ENCODE peak calls at places on chromosomes 7 and 10, in seven cellular contexts. One of them, this sample, is unnamed. For H3K9me3, the result is how much of the 10 kb centered on the place peaks cover.

GRCh38 chr7:78383096-78383495 is 584.5 kb downstream of the PHTF2 start:
- DNase-seq in transverse colon: no peak
- DNase-seq in GM23248: no peak
- DNase-seq in fibroblast of lung: no peak
- DNase-seq in CD8-positive, alpha-beta T cell: no peak
- DNase-seq in Karpas-422: no peak
- DNase-seq in breast epithelium: no peak
- DNase-seq in this sample: no peak

GRCh38 chr10:19922236-19922963 is 106.2 kb downstream of the PLXDC2 start:
- DNase-seq in transverse colon: peak
- DNase-seq in GM23248: peak
- DNase-seq in fibroblast of lung: peak
- DNase-seq in CD8-positive, alpha-beta T cell: no peak
- DNase-seq in Karpas-422: no peak
- DNase-seq in breast epithelium: no peak
- DNase-seq in this sample: no peak

GRCh38 chr7:40709077-40709964 is 574.5 kb downstream of the SUGCT start:
- DNase-seq in transverse colon: no peak
- DNase-seq in GM23248: peak
- DNase-seq in fibroblast of lung: no peak
- DNase-seq in CD8-positive, alpha-beta T cell: no peak
- DNase-seq in Karpas-422: no peak
- DNase-seq in breast epithelium: no peak
- DNase-seq in this sample: no peak

GRCh38 chr10:87767253-87767652 is 50.8 kb downstream of the ATAD1 start:
- DNase-seq in transverse colon: no peak
- DNase-seq in GM23248: peak
- DNase-seq in fibroblast of lung: no peak
- DNase-seq in CD8-positive, alpha-beta T cell: no peak
- DNase-seq in Karpas-422: no peak
- DNase-seq in breast epithelium: no peak
- DNase-seq in this sample: no peak

GRCh38 chr7:70143089-70144044 is 545.1 kb downstream of the AUTS2 start:
- DNase-seq in transverse colon: no peak
- DNase-seq in GM23248: peak
- DNase-seq in fibroblast of lung: peak
- DNase-seq in CD8-positive, alpha-beta T cell: no peak
- DNase-seq in Karpas-422: no peak
- DNase-seq in breast epithelium: no peak
- DNase-seq in this sample: no peak

GRCh38 chr10:14102056-14102455 is 228.7 kb downstream of the FRMD4A start:
- DNase-seq in transverse colon: no peak
- DNase-seq in GM23248: peak
- DNase-seq in fibroblast of lung: no peak
- DNase-seq in CD8-positive, alpha-beta T cell: no peak
- DNase-seq in Karpas-422: no peak
- DNase-seq in breast epithelium: no peak
- DNase-seq in this sample: no peak

GRCh38 chr10:71856619-71857018 is 5.6 kb upstream of the PSAP start:
- DNase-seq in transverse colon: no peak
- DNase-seq in GM23248: no peak
- DNase-seq in fibroblast of lung: no peak
- DNase-seq in CD8-positive, alpha-beta T cell: no peak
- DNase-seq in Karpas-422: no peak
- DNase-seq in breast epithelium: no peak
- DNase-seq in this sample: no peak

GRCh38 chr7:154916381-154917213 is 86.3 kb downstream of the PAXIP1 start:
- DNase-seq in transverse colon: no peak
- DNase-seq in GM23248: no peak
- DNase-seq in fibroblast of lung: no peak
- DNase-seq in CD8-positive, alpha-beta T cell: no peak
- DNase-seq in Karpas-422: no peak
- DNase-seq in breast epithelium: no peak
- DNase-seq in this sample: no peak

GRCh38 chr7:134364619-134365037 is 47.9 kb upstream of the SLC35B4 start:
- DNase-seq in transverse colon: no peak
- DNase-seq in GM23248: peak
- DNase-seq in fibroblast of lung: peak
- DNase-seq in CD8-positive, alpha-beta T cell: no peak
- DNase-seq in Karpas-422: no peak
- DNase-seq in breast epithelium: no peak
- DNase-seq in this sample: no peak

GRCh38 chr10:73591935-73592699 is 975 bp upstream of the USP54 start:
- DNase-seq in transverse colon: peak
- DNase-seq in GM23248: peak
- DNase-seq in fibroblast of lung: peak
- DNase-seq in CD8-positive, alpha-beta T cell: no peak
- DNase-seq in Karpas-422: peak
- DNase-seq in breast epithelium: no peak
- DNase-seq in this sample: no peak

GRCh38 chr7:113015038-113015645 is 71.5 kb downstream of the GPR85 start:
- DNase-seq in transverse colon: no peak
- DNase-seq in GM23248: peak
- DNase-seq in fibroblast of lung: peak
- DNase-seq in CD8-positive, alpha-beta T cell: no peak
- DNase-seq in Karpas-422: no peak
- DNase-seq in breast epithelium: no peak
- DNase-seq in this sample: no peak

GRCh38 chr7:107138696-107139420 is 29.9 kb upstream of the HBP1 start:
- DNase-seq in transverse colon: no peak
- DNase-seq in GM23248: no peak
- DNase-seq in fibroblast of lung: no peak
- DNase-seq in CD8-positive, alpha-beta T cell: no peak
- DNase-seq in Karpas-422: no peak
- DNase-seq in breast epithelium: no peak
- DNase-seq in this sample: no peak

GRCh38 chr7:81211617-81212016 is 292.8 kb upstream of the SEMA3C start:
- DNase-seq in transverse colon: no peak
- DNase-seq in GM23248: peak
- DNase-seq in fibroblast of lung: peak
- DNase-seq in CD8-positive, alpha-beta T cell: no peak
- DNase-seq in Karpas-422: no peak
- DNase-seq in breast epithelium: no peak
- DNase-seq in this sample: no peak

GRCh38 chr7:17147409-17147808 is 151.0 kb upstream of the AHR start:
- DNase-seq in transverse colon: no peak
- DNase-seq in GM23248: peak
- DNase-seq in fibroblast of lung: no peak
- DNase-seq in CD8-positive, alpha-beta T cell: no peak
- DNase-seq in Karpas-422: no peak
- DNase-seq in breast epithelium: no peak
- DNase-seq in this sample: no peak

GRCh38 chr7:124152859-124153692 is 120.2 kb upstream of the TMEM229A start:
- DNase-seq in transverse colon: no peak
- DNase-seq in GM23248: peak
- DNase-seq in fibroblast of lung: peak
- DNase-seq in CD8-positive, alpha-beta T cell: no peak
- DNase-seq in Karpas-422: peak
- DNase-seq in breast epithelium: no peak
- DNase-seq in this sample: no peak

GRCh38 chr10:49613160-49613881 is 516 bp upstream of the CHAT start:
- DNase-seq in transverse colon: no peak
- DNase-seq in GM23248: no peak
- DNase-seq in fibroblast of lung: no peak
- DNase-seq in CD8-positive, alpha-beta T cell: no peak
- DNase-seq in Karpas-422: no peak
- DNase-seq in breast epithelium: peak
- DNase-seq in this sample: no peak

GRCh38 chr10:78775891-78776290 is 292.9 kb upstream of the ZMIZ1 start:
- DNase-seq in transverse colon: no peak
- DNase-seq in GM23248: no peak
- DNase-seq in fibroblast of lung: no peak
- DNase-seq in CD8-positive, alpha-beta T cell: no peak
- DNase-seq in Karpas-422: no peak
- DNase-seq in breast epithelium: no peak
- DNase-seq in this sample: no peak

GRCh38 chr10:21413268-21413667 is 112.2 kb downstream of the SKIDA1 start:
- DNase-seq in transverse colon: no peak
- DNase-seq in GM23248: no peak
- DNase-seq in fibroblast of lung: no peak
- DNase-seq in CD8-positive, alpha-beta T cell: no peak
- DNase-seq in Karpas-422: no peak
- DNase-seq in breast epithelium: no peak
- DNase-seq in this sample: no peak

GRCh38 chr10:21437770-21438382 is 87.6 kb downstream of the SKIDA1 start:
- DNase-seq in transverse colon: no peak
- DNase-seq in GM23248: no peak
- DNase-seq in fibroblast of lung: no peak
- DNase-seq in CD8-positive, alpha-beta T cell: no peak
- DNase-seq in Karpas-422: no peak
- DNase-seq in breast epithelium: no peak
- DNase-seq in this sample: no peak

GRCh38 chr10:92619368-92619767 is 26.4 kb downstream of the KIF11 start:
- DNase-seq in transverse colon: no peak
- DNase-seq in GM23248: no peak
- DNase-seq in fibroblast of lung: peak
- DNase-seq in CD8-positive, alpha-beta T cell: no peak
- DNase-seq in Karpas-422: no peak
- DNase-seq in breast epithelium: no peak
- DNase-seq in this sample: no peak

GRCh38 chr10:5679606-5680005 is 5.0 kb upstream of the TASOR2 start:
- DNase-seq in transverse colon: no peak
- DNase-seq in GM23248: peak
- DNase-seq in fibroblast of lung: peak
- DNase-seq in CD8-positive, alpha-beta T cell: no peak
- DNase-seq in Karpas-422: no peak
- DNase-seq in breast epithelium: no peak
- DNase-seq in this sample: no peak

GRCh38 chr7:131233193-131233592 is 94.5 kb upstream of the MKLN1 start:
- DNase-seq in transverse colon: no peak
- DNase-seq in GM23248: no peak
- DNase-seq in fibroblast of lung: no peak
- DNase-seq in CD8-positive, alpha-beta T cell: no peak
- DNase-seq in Karpas-422: no peak
- DNase-seq in breast epithelium: no peak
- DNase-seq in this sample: no peak

GRCh38 chr10:112349521-112350085 is 24.3 kb upstream of the ACSL5 start:
- DNase-seq in transverse colon: peak
- DNase-seq in GM23248: no peak
- DNase-seq in fibroblast of lung: no peak
- DNase-seq in CD8-positive, alpha-beta T cell: no peak
- DNase-seq in Karpas-422: no peak
- DNase-seq in breast epithelium: no peak
- DNase-seq in this sample: no peak

GRCh38 chr10:112347709-112348671 is 25.9 kb upstream of the ACSL5 start:
- DNase-seq in transverse colon: peak
- DNase-seq in GM23248: no peak
- DNase-seq in fibroblast of lung: no peak
- DNase-seq in CD8-positive, alpha-beta T cell: no peak
- DNase-seq in Karpas-422: no peak
- DNase-seq in breast epithelium: no peak
- DNase-seq in this sample: no peak

GRCh38 chr10:112353046-112353445 is 20.9 kb upstream of the ACSL5 start:
- DNase-seq in transverse colon: no peak
- DNase-seq in GM23248: no peak
- DNase-seq in fibroblast of lung: no peak
- DNase-seq in CD8-positive, alpha-beta T cell: no peak
- DNase-seq in Karpas-422: no peak
- DNase-seq in breast epithelium: no peak
- DNase-seq in this sample: no peak

GRCh38 chr10:112348759-112349158 is 25.2 kb upstream of the ACSL5 start:
- DNase-seq in transverse colon: no peak
- DNase-seq in GM23248: no peak
- DNase-seq in fibroblast of lung: no peak
- DNase-seq in CD8-positive, alpha-beta T cell: no peak
- DNase-seq in Karpas-422: no peak
- DNase-seq in breast epithelium: no peak
- DNase-seq in this sample: no peak

DNA sequence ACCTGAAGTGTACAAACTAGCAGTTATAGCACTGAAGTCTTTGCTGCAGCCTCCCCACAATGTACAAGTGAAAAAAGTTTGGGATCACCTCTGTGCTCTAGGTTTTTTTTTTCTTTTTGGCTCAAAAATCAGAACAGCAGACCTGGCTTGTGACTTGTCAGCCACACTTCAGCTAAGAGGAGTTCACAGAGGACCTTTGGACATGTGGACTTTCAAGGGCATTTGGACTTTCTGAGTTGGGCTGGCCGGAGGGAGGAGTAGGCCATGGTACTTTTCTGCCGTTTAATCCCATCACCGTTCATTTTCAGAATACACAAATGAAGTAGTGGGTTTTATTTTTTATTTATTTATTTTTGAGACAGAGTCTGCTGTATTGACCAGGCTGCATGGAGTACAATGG is 21.9 kb upstream of the ACSL5 start:
- DNase-seq in transverse colon: no peak
- DNase-seq in GM23248: no peak
- DNase-seq in fibroblast of lung: no peak
- DNase-seq in CD8-positive, alpha-beta T cell: no peak
- DNase-seq in Karpas-422: no peak
- DNase-seq in breast epithelium: no peak
- DNase-seq in this sample: no peak
- H3K4me3 ChIP-seq in transverse colon: no peak
- H3K4me3 ChIP-seq in GM23248: no peak
- H3K4me3 ChIP-seq in fibroblast of lung: no peak
- H3K4me3 ChIP-seq in CD8-positive, alpha-beta T cell: no peak
- H3K4me3 ChIP-seq in Karpas-422: no peak
- H3K4me3 ChIP-seq in breast epithelium: no peak
- H3K4me3 ChIP-seq in this sample: no peak

GRCh38 chr7:64463636-64464375 is 99.1 kb downstream of the ZNF680 start:
- DNase-seq in transverse colon: peak
- DNase-seq in GM23248: peak
- DNase-seq in fibroblast of lung: peak
- DNase-seq in CD8-positive, alpha-beta T cell: peak
- DNase-seq in Karpas-422: no peak
- DNase-seq in breast epithelium: peak
- DNase-seq in this sample: no peak
- H3K9me3 ChIP-seq in transverse colon: under half
- H3K9me3 ChIP-seq in GM23248: under half
- H3K9me3 ChIP-seq in fibroblast of lung: under half
- H3K9me3 ChIP-seq in CD8-positive, alpha-beta T cell: under half
- H3K9me3 ChIP-seq in Karpas-422: under half
- H3K9me3 ChIP-seq in breast epithelium: under half
- H3K9me3 ChIP-seq in this sample: half or more

GRCh38 chr7:128037081-128037480 is 5.8 kb upstream of the LRRC4 start:
- DNase-seq in transverse colon: no peak
- DNase-seq in GM23248: no peak
- DNase-seq in fibroblast of lung: no peak
- DNase-seq in CD8-positive, alpha-beta T cell: no peak
- DNase-seq in Karpas-422: peak
- DNase-seq in breast epithelium: no peak
- DNase-seq in this sample: no peak
- H3K4me3 ChIP-seq in transverse colon: no peak
- H3K4me3 ChIP-seq in GM23248: no peak
- H3K4me3 ChIP-seq in fibroblast of lung: no peak
- H3K4me3 ChIP-seq in CD8-positive, alpha-beta T cell: no peak
- H3K4me3 ChIP-seq in Karpas-422: peak
- H3K4me3 ChIP-seq in breast epithelium: no peak
- H3K4me3 ChIP-seq in this sample: no peak

GRCh38 chr7:13839063-13839462 is 150.4 kb downstream of the ETV1 start:
- DNase-seq in transverse colon: no peak
- DNase-seq in GM23248: no peak
- DNase-seq in fibroblast of lung: no peak
- DNase-seq in CD8-positive, alpha-beta T cell: no peak
- DNase-seq in Karpas-422: no peak
- DNase-seq in breast epithelium: no peak
- DNase-seq in this sample: no peak
- H3K9me3 ChIP-seq in transverse colon: under half
- H3K9me3 ChIP-seq in GM23248: under half
- H3K9me3 ChIP-seq in fibroblast of lung: under half
- H3K9me3 ChIP-seq in CD8-positive, alpha-beta T cell: under half
- H3K9me3 ChIP-seq in Karpas-422: under half
- H3K9me3 ChIP-seq in breast epithelium: under half
- H3K9me3 ChIP-seq in this sample: under half